ENCODE peak calls at places on chromosomes 5 and 9, in ten cellular contexts. L, E, D, F, Q, H, X, I, N and U are unnamed samples. For H3K36me3, the result is how much of the 10 kb centered on the place peaks cover.

GRCh38 chr5:43412151-43412550 is at the start of gene CCL28:
- DNase-seq in L (no peak), E (no peak), D (peak), F (no peak), Q (no peak), H (no peak), X (no peak), I (no peak), N (no peak), U (no peak)

GRCh38 chr9:136510561-136510960 is 27.7 kb upstream of the SEC16A start:
- DNase-seq in L (no peak), E (no peak), D (no peak), F (no peak), Q (no peak), H (no peak), X (no peak), I (no peak), N (no peak), U (no peak)

GRCh38 chr5:123209163-123210013 is 120.3 kb downstream of the PRDM6 start:
- DNase-seq in L (peak), E (no peak), D (no peak), F (no peak), Q (no peak), H (peak), X (no peak), I (peak), N (peak), U (peak)

GRCh38 chr9:34337404-34337803 is 8.0 kb downstream of the NUDT2 start:
- DNase-seq in L (peak), E (no peak), D (no peak), F (no peak), Q (no peak), H (no peak), X (no peak), I (peak), N (no peak), U (peak)

GRCh38 chr9:14466828-14467227 is 152.9 kb upstream of the NFIB start:
- DNase-seq in L (no peak), E (no peak), D (no peak), F (no peak), Q (no peak), H (no peak), X (no peak), I (no peak), N (no peak), U (no peak)

GRCh38 chr5:128674837-128675446 is 136.9 kb upstream of the FBN2 start:
- DNase-seq in L (peak), E (no peak), D (peak), F (no peak), Q (no peak), H (no peak), X (no peak), I (peak), N (peak), U (peak)

GRCh38 chr5:150130493-150130922 is 25.1 kb downstream of the PDGFRB start:
- DNase-seq in L (no peak), E (no peak), D (no peak), F (no peak), Q (no peak), H (no peak), X (no peak), I (no peak), N (no peak), U (no peak)

GRCh38 chr5:153672347-153673090 is 182.0 kb downstream of the GRIA1 start:
- DNase-seq in L (no peak), E (no peak), D (no peak), F (no peak), Q (no peak), H (no peak), X (no peak), I (no peak), N (no peak), U (no peak)

GRCh38 chr5:131745594-131746175 is 51.1 kb downstream of the FNIP1 start:
- DNase-seq in L (peak), E (no peak), D (no peak), F (no peak), Q (no peak), H (no peak), X (no peak), I (peak), N (peak), U (no peak)

GRCh38 chr5:170287532-170287931 is 10.0 kb downstream of the LCP2 start:
- DNase-seq in L (no peak), E (no peak), D (no peak), F (peak), Q (no peak), H (no peak), X (no peak), I (no peak), N (no peak), U (no peak)

GRCh38 chr5:35003018-35003957 is 44.5 kb downstream of the AGXT2 start:
- DNase-seq in L (peak), E (no peak), D (peak), F (peak), Q (peak), H (no peak), X (no peak), I (peak), N (peak), U (peak)

GRCh38 chr5:32223972-32224608 is 50.0 kb upstream of the GOLPH3 start:
- DNase-seq in L (peak), E (no peak), D (no peak), F (no peak), Q (no peak), H (peak), X (no peak), I (peak), N (peak), U (peak)

GRCh38 chr9:88994820-88995180 is 3.5 kb downstream of the S1PR3 start:
- DNase-seq in L (peak), E (no peak), D (no peak), F (no peak), Q (no peak), H (peak), X (no peak), I (no peak), N (no peak), U (no peak)

GRCh38 chr5:135076801-135077200 is 42.8 kb upstream of the PITX1 start:
- DNase-seq in L (no peak), E (peak), D (no peak), F (no peak), Q (no peak), H (no peak), X (no peak), I (no peak), N (no peak), U (no peak)

GRCh38 chr5:168174376-168174775 is 117.1 kb upstream of the WWC1 start:
- DNase-seq in L (no peak), E (no peak), D (no peak), F (peak), Q (peak), H (no peak), X (no peak), I (no peak), N (no peak), U (peak)

GRCh38 chr5:139543423-139543991 is 17.6 kb upstream of the UBE2D2 start:
- DNase-seq in L (peak), E (peak), D (peak), F (peak), Q (no peak), H (no peak), X (peak), I (no peak), N (peak), U (no peak)

GRCh38 chr5:173786296-173787187 is 101.6 kb upstream of the CPEB4 start:
- DNase-seq in L (no peak), E (no peak), D (no peak), F (no peak), Q (peak), H (no peak), X (no peak), I (no peak), N (no peak), U (no peak)

GRCh38 chr9:83154087-83154736 is 91.3 kb upstream of the RASEF start:
- DNase-seq in L (peak), E (no peak), D (peak), F (no peak), Q (peak), H (no peak), X (no peak), I (peak), N (peak), U (peak)

GRCh38 chr9:131441441-131441840 is 47.6 kb downstream of the PRRC2B start:
- DNase-seq in L (no peak), E (peak), D (no peak), F (no peak), Q (no peak), H (no peak), X (no peak), I (no peak), N (no peak), U (no peak)

GRCh38 chr9:34578241-34579096 is 11.1 kb downstream of the CNTFR start:
- DNase-seq in L (peak), E (no peak), D (no peak), F (peak), Q (no peak), H (no peak), X (no peak), I (no peak), N (peak), U (peak)

GRCh38 chr9:136100700-136101614 is 5.9 kb upstream of the NACC2 start:
- DNase-seq in L (no peak), E (no peak), D (no peak), F (no peak), Q (no peak), H (no peak), X (no peak), I (peak), N (no peak), U (no peak)

GRCh38 chr9:107674937-107675277 is 185.3 kb upstream of the KLF4 start:
- DNase-seq in L (no peak), E (no peak), D (no peak), F (peak), Q (no peak), H (peak), X (no peak), I (no peak), N (no peak), U (no peak)

GRCh38 chr5:134082264-134082992 is 32.1 kb upstream of the TCF7 start:
- DNase-seq in L (no peak), E (no peak), D (no peak), F (no peak), Q (no peak), H (no peak), X (no peak), I (no peak), N (no peak), U (peak)

GRCh38 chr5:38467353-38468040 is 88.9 kb downstream of the LIFR start:
- DNase-seq in L (peak), E (no peak), D (no peak), F (peak), Q (no peak), H (no peak), X (no peak), I (peak), N (no peak), U (no peak)

GRCh38 chr5:141003791-141004601 is 37.7 kb downstream of the PCDHAC2 start:
- DNase-seq in L (no peak), E (no peak), D (no peak), F (no peak), Q (no peak), H (no peak), X (no peak), I (peak), N (no peak), U (peak)

GRCh38 chr9:108813951-108814601 is 41.7 kb downstream of the ACTL7B start:
- DNase-seq in L (no peak), E (no peak), D (no peak), F (no peak), Q (no peak), H (no peak), X (no peak), I (peak), N (peak), U (peak)

GRCh38 chr5:67248703-67249589 is 52.3 kb upstream of the CD180 start:
- DNase-seq in L (no peak), E (no peak), D (no peak), F (no peak), Q (no peak), H (no peak), X (no peak), I (peak), N (no peak), U (peak)

GRCh38 chr5:172903790-172904189 is 55.4 kb upstream of the RPL26L1 start:
- DNase-seq in L (peak), E (no peak), D (peak), F (no peak), Q (no peak), H (peak), X (no peak), I (peak), N (peak), U (peak)

GRCh38 chr5:55308254-55308836 is 556 bp downstream of the MTREX start:
- DNase-seq in L (peak), E (no peak), D (no peak), F (no peak), Q (no peak), H (no peak), X (peak), I (no peak), N (no peak), U (peak)

GRCh38 chr5:23084815-23085214 is 231.7 kb upstream of the CDH12 start:
- DNase-seq in L (no peak), E (no peak), D (no peak), F (no peak), Q (no peak), H (no peak), X (no peak), I (no peak), N (no peak), U (no peak)

GRCh38 chr9:94860678-94861588 is 134.4 kb downstream of the AOPEP start:
- DNase-seq in L (peak), E (peak), D (no peak), F (no peak), Q (peak), H (peak), X (peak), I (no peak), N (peak), U (no peak)

GRCh38 chr5:95035891-95036675 is 248.8 kb downstream of the MCTP1 start:
- DNase-seq in L (no peak), E (no peak), D (no peak), F (no peak), Q (no peak), H (no peak), X (no peak), I (no peak), N (no peak), U (no peak)

GRCh38 chr5:169744336-169744735 is 107.3 kb downstream of the DOCK2 start:
- DNase-seq in L (no peak), E (no peak), D (no peak), F (no peak), Q (no peak), H (no peak), X (no peak), I (no peak), N (no peak), U (peak)

GRCh38 chr5:25754895-25755294 is 1110.1 kb upstream of the CDH10 start:
- DNase-seq in L (no peak), E (no peak), D (no peak), F (no peak), Q (no peak), H (no peak), X (no peak), I (peak), N (no peak), U (no peak)

GRCh38 chr9:135612981-135613910 is 26.1 kb downstream of the GLT6D1 start:
- DNase-seq in L (no peak), E (no peak), D (no peak), F (no peak), Q (no peak), H (no peak), X (no peak), I (no peak), N (no peak), U (no peak)

GRCh38 chr9:13790055-13790454 is 510.6 kb upstream of the MPDZ start:
- DNase-seq in L (no peak), E (no peak), D (no peak), F (no peak), Q (no peak), H (no peak), X (no peak), I (no peak), N (no peak), U (no peak)

GRCh38 chr9:118121361-118121760 is 417.2 kb downstream of the TLR4 start:
- DNase-seq in L (no peak), E (no peak), D (no peak), F (no peak), Q (no peak), H (no peak), X (no peak), I (no peak), N (no peak), U (peak)

GRCh38 chr9:69120380-69121154 is 53.5 kb upstream of the TJP2 start:
- DNase-seq in L (no peak), E (no peak), D (peak), F (peak), Q (no peak), H (no peak), X (no peak), I (peak), N (no peak), U (peak)

GRCh38 chr5:178288373-178289368 is 56.1 kb upstream of the PHYKPL start:
- DNase-seq in L (no peak), E (peak), D (no peak), F (no peak), Q (no peak), H (no peak), X (no peak), I (peak), N (peak), U (peak)

GRCh38 chr5:6719896-6720560 is 6.8 kb downstream of the TENT4A start:
- DNase-seq in L (peak), E (no peak), D (no peak), F (no peak), Q (no peak), H (no peak), X (no peak), I (no peak), N (no peak), U (no peak)
- H3K4me3 ChIP-seq in L (no peak), E (no peak), D (no peak), F (no peak), Q (peak), H (no peak), X (no peak), I (no peak), N (no peak), U (no peak)

GRCh38 chr5:113329981-113330380 is 104.8 kb downstream of the TSSK1B start:
- DNase-seq in L (no peak), E (no peak), D (no peak), F (no peak), Q (no peak), H (no peak), X (no peak), I (no peak), N (no peak), U (no peak)
- TF ChIP-seq CTCF in L (no peak), E (no peak), D (no peak), F (no peak), Q (no peak), H (no peak), X (no peak), I (no peak), N (no peak), U (no peak)

GRCh38 chr5:14508046-14508445 is 73.5 kb upstream of the OTULINL start:
- DNase-seq in L (no peak), E (no peak), D (no peak), F (no peak), Q (no peak), H (no peak), X (no peak), I (no peak), N (no peak), U (no peak)

GRCh38 chr5:14506661-14507060 is 74.9 kb upstream of the OTULINL start:
- DNase-seq in L (no peak), E (no peak), D (no peak), F (no peak), Q (no peak), H (no peak), X (no peak), I (no peak), N (no peak), U (no peak)

GRCh38 chr5:14505310-14506140 is 76.1 kb upstream of the OTULINL start:
- DNase-seq in L (no peak), E (no peak), D (no peak), F (no peak), Q (no peak), H (no peak), X (no peak), I (no peak), N (no peak), U (no peak)

GRCh38 chr5:14509556-14509955 is 72.0 kb upstream of the OTULINL start:
- DNase-seq in L (no peak), E (no peak), D (no peak), F (no peak), Q (no peak), H (no peak), X (no peak), I (no peak), N (no peak), U (no peak)

GRCh38 chr5:14507156-14507941 is 74.2 kb upstream of the OTULINL start:
- DNase-seq in L (no peak), E (no peak), D (no peak), F (no peak), Q (no peak), H (no peak), X (no peak), I (no peak), N (no peak), U (no peak)
- H3K36me3 ChIP-seq in L (half or more), E (under half), D (under half), F (half or more), Q (under half), H (half or more), X (under half), I (half or more), N (half or more), U (under half)

DNA sequence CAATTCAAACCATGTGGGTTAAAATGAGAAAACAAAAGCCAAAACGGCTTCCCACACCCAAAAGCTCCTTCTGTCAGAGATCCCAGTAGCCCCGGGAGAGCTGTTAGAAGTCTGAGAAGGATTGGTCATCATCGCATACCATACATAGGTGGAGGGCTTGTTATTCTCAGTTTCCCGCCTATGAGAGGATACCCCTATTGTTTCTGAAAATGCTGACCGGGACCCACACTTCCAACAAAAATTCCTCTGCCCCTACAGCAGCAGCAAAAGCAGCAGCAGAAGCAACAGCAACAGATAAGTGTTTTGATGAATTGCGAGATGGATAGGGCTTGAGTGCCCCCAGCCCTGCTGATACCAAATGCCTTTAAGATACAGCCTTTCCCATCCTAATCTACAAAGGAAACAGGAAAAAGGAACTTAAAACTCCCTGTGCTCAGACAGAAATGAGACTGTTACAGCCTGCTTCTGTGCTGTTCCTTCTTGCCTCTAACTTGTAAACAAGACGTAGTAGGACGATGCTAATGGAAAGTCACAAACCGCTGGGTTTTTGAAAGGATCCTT is at the start of gene TEK:
- DNase-seq in L (peak), E (no peak), D (no peak), F (no peak), Q (no peak), H (no peak), X (no peak), I (no peak), N (no peak), U (peak)
- H3K4me3 ChIP-seq in L (peak), E (peak), D (no peak), F (peak), Q (no peak), H (no peak), X (no peak), I (no peak), N (peak), U (no peak)

GRCh38 chr5:78065663-78066062 is 228.8 kb downstream of the AP3B1 start:
- DNase-seq in L (no peak), E (no peak), D (no peak), F (no peak), Q (no peak), H (no peak), X (no peak), I (peak), N (no peak), U (no peak)
- TF ChIP-seq CTCF in L (no peak), E (no peak), D (no peak), F (no peak), Q (peak), H (peak), X (no peak), I (no peak), N (peak), U (no peak)

DNA sequence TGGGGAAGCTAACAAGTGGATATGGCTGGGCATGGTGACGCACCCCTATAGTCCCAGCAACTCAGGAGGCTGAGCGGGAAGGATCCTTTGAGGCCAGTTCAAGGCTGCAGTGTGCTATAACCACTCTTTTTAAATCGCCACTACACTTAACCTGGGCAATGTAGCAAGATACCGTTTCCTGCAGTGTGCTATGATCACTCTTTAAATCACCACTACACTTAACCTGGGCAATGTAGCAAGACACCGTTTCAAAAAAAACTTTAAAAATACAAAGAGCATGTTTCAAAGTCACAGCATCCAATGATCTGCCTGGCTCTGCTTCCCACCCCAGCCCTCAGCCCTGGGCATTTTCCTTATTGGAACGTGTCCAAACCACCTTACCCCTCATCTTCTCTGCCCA is 14.5 kb downstream of the GRHPR start:
- DNase-seq in L (no peak), E (no peak), D (no peak), F (no peak), Q (no peak), H (no peak), X (no peak), I (no peak), N (no peak), U (no peak)
- H3K36me3 ChIP-seq in L (half or more), E (under half), D (under half), F (half or more), Q (under half), H (under half), X (under half), I (under half), N (half or more), U (under half)